ENCODE peak calls at places on chromosomes 16 and 17, in nine cellular contexts. One of them, this sample, is unnamed.
A peak's percentile ranks its signal among the peaks of the same experiment; 100 is the strongest.

GRCh38 chr16:19307587-19308241 is 22.2 kb downstream of the CLEC19A start:
- DNase-seq in IMR-90: no peak
- DNase-seq in choroid plexus epithelial cell: no peak
- DNase-seq in astrocyte of the cerebellum: no peak
- DNase-seq in stimulated activated effector memory CD8-positive, alpha-beta T cell treated with anti-CD3 and anti-CD28 coated beads, Interleukin-12 subunit alpha, Interleukin-12 subunit beta, amount 100 ng/mL, for 72 hours: no peak
- DNase-seq in HTR-8/SVneo: no peak
- DNase-seq in left colon: no peak
- DNase-seq in colonic mucosa: no peak
- DNase-seq in NCI-H1092: no peak
- DNase-seq in this sample: no peak

GRCh38 chr16:19688396-19689024 is 29.5 kb downstream of the KNOP1 start:
- DNase-seq in IMR-90: no peak
- DNase-seq in choroid plexus epithelial cell: no peak
- DNase-seq in astrocyte of the cerebellum: no peak
- DNase-seq in stimulated activated effector memory CD8-positive, alpha-beta T cell treated with anti-CD3 and anti-CD28 coated beads, Interleukin-12 subunit alpha, Interleukin-12 subunit beta, amount 100 ng/mL, for 72 hours: no peak
- DNase-seq in HTR-8/SVneo: no peak
- DNase-seq in left colon: no peak
- DNase-seq in colonic mucosa: no peak
- DNase-seq in NCI-H1092: no peak
- DNase-seq in this sample: no peak

GRCh38 chr17:14833201-14833773 is 431.8 kb downstream of the PMP22 start:
- DNase-seq in IMR-90: peak; percentile 94
- DNase-seq in choroid plexus epithelial cell: peak; percentile 88
- DNase-seq in astrocyte of the cerebellum: peak; percentile 11
- DNase-seq in stimulated activated effector memory CD8-positive, alpha-beta T cell treated with anti-CD3 and anti-CD28 coated beads, Interleukin-12 subunit alpha, Interleukin-12 subunit beta, amount 100 ng/mL, for 72 hours: no peak
- DNase-seq in HTR-8/SVneo: peak; percentile 64
- DNase-seq in left colon: no peak
- DNase-seq in colonic mucosa: no peak
- DNase-seq in NCI-H1092: no peak
- DNase-seq in this sample: no peak

GRCh38 chr17:80883831-80884735 is 107.6 kb upstream of the CHMP6 start:
- DNase-seq in IMR-90: no peak
- DNase-seq in choroid plexus epithelial cell: no peak
- DNase-seq in astrocyte of the cerebellum: no peak
- DNase-seq in stimulated activated effector memory CD8-positive, alpha-beta T cell treated with anti-CD3 and anti-CD28 coated beads, Interleukin-12 subunit alpha, Interleukin-12 subunit beta, amount 100 ng/mL, for 72 hours: no peak
- DNase-seq in HTR-8/SVneo: no peak
- DNase-seq in left colon: no peak
- DNase-seq in colonic mucosa: no peak
- DNase-seq in NCI-H1092: no peak
- DNase-seq in this sample: no peak

GRCh38 chr16:6545329-6545728 is 787.3 kb upstream of the RBFOX1 start:
- DNase-seq in IMR-90: no peak
- DNase-seq in choroid plexus epithelial cell: no peak
- DNase-seq in astrocyte of the cerebellum: no peak
- DNase-seq in stimulated activated effector memory CD8-positive, alpha-beta T cell treated with anti-CD3 and anti-CD28 coated beads, Interleukin-12 subunit alpha, Interleukin-12 subunit beta, amount 100 ng/mL, for 72 hours: no peak
- DNase-seq in HTR-8/SVneo: no peak
- DNase-seq in left colon: no peak
- DNase-seq in colonic mucosa: no peak
- DNase-seq in NCI-H1092: no peak
- DNase-seq in this sample: no peak

GRCh38 chr16:16120044-16120381 is 103.3 kb downstream of the ABCC6 start:
- DNase-seq in IMR-90: no peak
- DNase-seq in choroid plexus epithelial cell: no peak
- DNase-seq in astrocyte of the cerebellum: no peak
- DNase-seq in stimulated activated effector memory CD8-positive, alpha-beta T cell treated with anti-CD3 and anti-CD28 coated beads, Interleukin-12 subunit alpha, Interleukin-12 subunit beta, amount 100 ng/mL, for 72 hours: no peak
- DNase-seq in HTR-8/SVneo: no peak
- DNase-seq in left colon: peak; percentile 32
- DNase-seq in colonic mucosa: peak; percentile 63
- DNase-seq in NCI-H1092: peak; percentile 75
- DNase-seq in this sample: no peak

GRCh38 chr17:36183811-36184765 is 7.7 kb upstream of the TBC1D3B start:
- DNase-seq in IMR-90: no peak
- DNase-seq in choroid plexus epithelial cell: no peak
- DNase-seq in astrocyte of the cerebellum: no peak
- DNase-seq in stimulated activated effector memory CD8-positive, alpha-beta T cell treated with anti-CD3 and anti-CD28 coated beads, Interleukin-12 subunit alpha, Interleukin-12 subunit beta, amount 100 ng/mL, for 72 hours: peak; percentile 55
- DNase-seq in HTR-8/SVneo: no peak
- DNase-seq in left colon: no peak
- DNase-seq in colonic mucosa: no peak
- DNase-seq in NCI-H1092: no peak
- DNase-seq in this sample: no peak

GRCh38 chr16:85329059-85329812 is 217.0 kb upstream of the CIBAR2 start:
- DNase-seq in IMR-90: peak; percentile 41
- DNase-seq in choroid plexus epithelial cell: peak; percentile 65
- DNase-seq in astrocyte of the cerebellum: peak; percentile 29
- DNase-seq in stimulated activated effector memory CD8-positive, alpha-beta T cell treated with anti-CD3 and anti-CD28 coated beads, Interleukin-12 subunit alpha, Interleukin-12 subunit beta, amount 100 ng/mL, for 72 hours: no peak
- DNase-seq in HTR-8/SVneo: no peak
- DNase-seq in left colon: peak; percentile 66
- DNase-seq in colonic mucosa: peak; percentile 73
- DNase-seq in NCI-H1092: peak; percentile 95
- DNase-seq in this sample: no peak

GRCh38 chr17:41665566-41666335 is 22.9 kb upstream of the EIF1 start:
- DNase-seq in IMR-90: peak; percentile 74
- DNase-seq in choroid plexus epithelial cell: peak; percentile 83
- DNase-seq in astrocyte of the cerebellum: no peak
- DNase-seq in stimulated activated effector memory CD8-positive, alpha-beta T cell treated with anti-CD3 and anti-CD28 coated beads, Interleukin-12 subunit alpha, Interleukin-12 subunit beta, amount 100 ng/mL, for 72 hours: peak; percentile 94
- DNase-seq in HTR-8/SVneo: peak; percentile 99
- DNase-seq in left colon: peak; percentile 93
- DNase-seq in colonic mucosa: peak; percentile 92
- DNase-seq in NCI-H1092: peak; percentile 78
- DNase-seq in this sample: peak; percentile 98

GRCh38 chr17:80877095-80877828 is 114.4 kb upstream of the CHMP6 start:
- DNase-seq in IMR-90: no peak
- DNase-seq in choroid plexus epithelial cell: no peak
- DNase-seq in astrocyte of the cerebellum: no peak
- DNase-seq in stimulated activated effector memory CD8-positive, alpha-beta T cell treated with anti-CD3 and anti-CD28 coated beads, Interleukin-12 subunit alpha, Interleukin-12 subunit beta, amount 100 ng/mL, for 72 hours: peak; percentile 87
- DNase-seq in HTR-8/SVneo: no peak
- DNase-seq in left colon: no peak
- DNase-seq in colonic mucosa: no peak
- DNase-seq in NCI-H1092: no peak
- DNase-seq in this sample: peak; percentile 54

GRCh38 chr16:89269805-89270665 is 52.5 kb downstream of the ZNF778 start:
- DNase-seq in IMR-90: no peak
- DNase-seq in choroid plexus epithelial cell: no peak
- DNase-seq in astrocyte of the cerebellum: no peak
- DNase-seq in stimulated activated effector memory CD8-positive, alpha-beta T cell treated with anti-CD3 and anti-CD28 coated beads, Interleukin-12 subunit alpha, Interleukin-12 subunit beta, amount 100 ng/mL, for 72 hours: no peak
- DNase-seq in HTR-8/SVneo: no peak
- DNase-seq in left colon: no peak
- DNase-seq in colonic mucosa: peak; percentile 34
- DNase-seq in NCI-H1092: no peak
- DNase-seq in this sample: no peak

GRCh38 chr17:81004336-81005015 is 12.8 kb downstream of the CHMP6 start:
- DNase-seq in IMR-90: no peak
- DNase-seq in choroid plexus epithelial cell: no peak
- DNase-seq in astrocyte of the cerebellum: no peak
- DNase-seq in stimulated activated effector memory CD8-positive, alpha-beta T cell treated with anti-CD3 and anti-CD28 coated beads, Interleukin-12 subunit alpha, Interleukin-12 subunit beta, amount 100 ng/mL, for 72 hours: peak; percentile 68
- DNase-seq in HTR-8/SVneo: no peak
- DNase-seq in left colon: no peak
- DNase-seq in colonic mucosa: no peak
- DNase-seq in NCI-H1092: no peak
- DNase-seq in this sample: no peak

GRCh38 chr17:58630883-58631522 is 60.8 kb downstream of the TEX14 start:
- DNase-seq in IMR-90: no peak
- DNase-seq in choroid plexus epithelial cell: no peak
- DNase-seq in astrocyte of the cerebellum: no peak
- DNase-seq in stimulated activated effector memory CD8-positive, alpha-beta T cell treated with anti-CD3 and anti-CD28 coated beads, Interleukin-12 subunit alpha, Interleukin-12 subunit beta, amount 100 ng/mL, for 72 hours: peak; percentile 75
- DNase-seq in HTR-8/SVneo: no peak
- DNase-seq in left colon: peak; percentile 34
- DNase-seq in colonic mucosa: peak; percentile 26
- DNase-seq in NCI-H1092: peak; percentile 65
- DNase-seq in this sample: peak; percentile 38

GRCh38 chr16:15879255-15879804 is 9.1 kb downstream of the CEP20 start:
- DNase-seq in IMR-90: peak; percentile 96
- DNase-seq in choroid plexus epithelial cell: peak; percentile 92
- DNase-seq in astrocyte of the cerebellum: peak; percentile 70
- DNase-seq in stimulated activated effector memory CD8-positive, alpha-beta T cell treated with anti-CD3 and anti-CD28 coated beads, Interleukin-12 subunit alpha, Interleukin-12 subunit beta, amount 100 ng/mL, for 72 hours: no peak
- DNase-seq in HTR-8/SVneo: peak; percentile 41
- DNase-seq in left colon: no peak
- DNase-seq in colonic mucosa: no peak
- DNase-seq in NCI-H1092: no peak
- DNase-seq in this sample: no peak

GRCh38 chr17:82920150-82920549 is 80.3 kb upstream of the ZNF750 start:
- DNase-seq in IMR-90: no peak
- DNase-seq in choroid plexus epithelial cell: no peak
- DNase-seq in astrocyte of the cerebellum: no peak
- DNase-seq in stimulated activated effector memory CD8-positive, alpha-beta T cell treated with anti-CD3 and anti-CD28 coated beads, Interleukin-12 subunit alpha, Interleukin-12 subunit beta, amount 100 ng/mL, for 72 hours: no peak
- DNase-seq in HTR-8/SVneo: no peak
- DNase-seq in left colon: no peak
- DNase-seq in colonic mucosa: no peak
- DNase-seq in NCI-H1092: no peak
- DNase-seq in this sample: no peak

GRCh38 chr17:60526726-60527125 is 684 bp upstream of the APPBP2 start:
- DNase-seq in IMR-90: peak; percentile 48
- DNase-seq in choroid plexus epithelial cell: peak; percentile 45
- DNase-seq in astrocyte of the cerebellum: no peak
- DNase-seq in stimulated activated effector memory CD8-positive, alpha-beta T cell treated with anti-CD3 and anti-CD28 coated beads, Interleukin-12 subunit alpha, Interleukin-12 subunit beta, amount 100 ng/mL, for 72 hours: no peak
- DNase-seq in HTR-8/SVneo: no peak
- DNase-seq in left colon: no peak
- DNase-seq in colonic mucosa: no peak
- DNase-seq in NCI-H1092: no peak
- DNase-seq in this sample: no peak

GRCh38 chr16:85210423-85211169 is 98.3 kb upstream of the CIBAR2 start:
- DNase-seq in IMR-90: peak; percentile 92
- DNase-seq in choroid plexus epithelial cell: peak; percentile 70
- DNase-seq in astrocyte of the cerebellum: no peak
- DNase-seq in stimulated activated effector memory CD8-positive, alpha-beta T cell treated with anti-CD3 and anti-CD28 coated beads, Interleukin-12 subunit alpha, Interleukin-12 subunit beta, amount 100 ng/mL, for 72 hours: no peak
- DNase-seq in HTR-8/SVneo: no peak
- DNase-seq in left colon: no peak
- DNase-seq in colonic mucosa: no peak
- DNase-seq in NCI-H1092: no peak
- DNase-seq in this sample: no peak

GRCh38 chr16:70252355-70252988 is 732 bp upstream of the EXOSC6 start:
- DNase-seq in IMR-90: peak; percentile 11
- DNase-seq in choroid plexus epithelial cell: peak; percentile 19
- DNase-seq in astrocyte of the cerebellum: no peak
- DNase-seq in stimulated activated effector memory CD8-positive, alpha-beta T cell treated with anti-CD3 and anti-CD28 coated beads, Interleukin-12 subunit alpha, Interleukin-12 subunit beta, amount 100 ng/mL, for 72 hours: peak; percentile 54
- DNase-seq in HTR-8/SVneo: no peak
- DNase-seq in left colon: no peak
- DNase-seq in colonic mucosa: no peak
- DNase-seq in NCI-H1092: no peak
- DNase-seq in this sample: no peak

GRCh38 chr16:11210260-11210659 is 45.7 kb downstream of the SOCS1 start:
- DNase-seq in IMR-90: no peak
- DNase-seq in choroid plexus epithelial cell: no peak
- DNase-seq in astrocyte of the cerebellum: no peak
- DNase-seq in stimulated activated effector memory CD8-positive, alpha-beta T cell treated with anti-CD3 and anti-CD28 coated beads, Interleukin-12 subunit alpha, Interleukin-12 subunit beta, amount 100 ng/mL, for 72 hours: no peak
- DNase-seq in HTR-8/SVneo: no peak
- DNase-seq in left colon: no peak
- DNase-seq in colonic mucosa: no peak
- DNase-seq in NCI-H1092: no peak
- DNase-seq in this sample: no peak

GRCh38 chr17:76147211-76148014 is 6.4 kb upstream of the FOXJ1 start:
- DNase-seq in IMR-90: peak; percentile 26
- DNase-seq in choroid plexus epithelial cell: peak; percentile 48
- DNase-seq in astrocyte of the cerebellum: no peak
- DNase-seq in stimulated activated effector memory CD8-positive, alpha-beta T cell treated with anti-CD3 and anti-CD28 coated beads, Interleukin-12 subunit alpha, Interleukin-12 subunit beta, amount 100 ng/mL, for 72 hours: no peak
- DNase-seq in HTR-8/SVneo: peak; percentile 59
- DNase-seq in left colon: no peak
- DNase-seq in colonic mucosa: no peak
- DNase-seq in NCI-H1092: peak; percentile 13
- DNase-seq in this sample: no peak

GRCh38 chr16:84650062-84650991 is 2.0 kb downstream of the KLHL36 start:
- DNase-seq in IMR-90: peak; percentile 86
- DNase-seq in choroid plexus epithelial cell: peak; percentile 29
- DNase-seq in astrocyte of the cerebellum: no peak
- DNase-seq in stimulated activated effector memory CD8-positive, alpha-beta T cell treated with anti-CD3 and anti-CD28 coated beads, Interleukin-12 subunit alpha, Interleukin-12 subunit beta, amount 100 ng/mL, for 72 hours: no peak
- DNase-seq in HTR-8/SVneo: no peak
- DNase-seq in left colon: no peak
- DNase-seq in colonic mucosa: no peak
- DNase-seq in NCI-H1092: no peak
- DNase-seq in this sample: no peak

GRCh38 chr17:5413682-5414081 is 5.8 kb downstream of the NUP88 start:
- DNase-seq in IMR-90: peak; percentile 93
- DNase-seq in choroid plexus epithelial cell: peak; percentile 87
- DNase-seq in astrocyte of the cerebellum: peak; percentile 82
- DNase-seq in stimulated activated effector memory CD8-positive, alpha-beta T cell treated with anti-CD3 and anti-CD28 coated beads, Interleukin-12 subunit alpha, Interleukin-12 subunit beta, amount 100 ng/mL, for 72 hours: no peak
- DNase-seq in HTR-8/SVneo: peak; percentile 29
- DNase-seq in left colon: no peak
- DNase-seq in colonic mucosa: peak; percentile 29
- DNase-seq in NCI-H1092: no peak
- DNase-seq in this sample: no peak

GRCh38 chr17:10048951-10049350 is 143.9 kb upstream of the RCVRN start:
- DNase-seq in IMR-90: no peak
- DNase-seq in choroid plexus epithelial cell: no peak
- DNase-seq in astrocyte of the cerebellum: no peak
- DNase-seq in stimulated activated effector memory CD8-positive, alpha-beta T cell treated with anti-CD3 and anti-CD28 coated beads, Interleukin-12 subunit alpha, Interleukin-12 subunit beta, amount 100 ng/mL, for 72 hours: no peak
- DNase-seq in HTR-8/SVneo: no peak
- DNase-seq in left colon: no peak
- DNase-seq in colonic mucosa: no peak
- DNase-seq in NCI-H1092: no peak
- DNase-seq in this sample: no peak

GRCh38 chr17:7851438-7852261 is 3.2 kb upstream of the TMEM88 start:
- DNase-seq in IMR-90: peak; percentile 81
- DNase-seq in choroid plexus epithelial cell: peak; percentile 91
- DNase-seq in astrocyte of the cerebellum: no peak
- DNase-seq in stimulated activated effector memory CD8-positive, alpha-beta T cell treated with anti-CD3 and anti-CD28 coated beads, Interleukin-12 subunit alpha, Interleukin-12 subunit beta, amount 100 ng/mL, for 72 hours: peak; percentile 93
- DNase-seq in HTR-8/SVneo: peak; percentile 89
- DNase-seq in left colon: peak; percentile 95
- DNase-seq in colonic mucosa: peak; percentile 92
- DNase-seq in NCI-H1092: peak; percentile 83
- DNase-seq in this sample: peak; percentile 92

GRCh38 chr17:6491071-6491700 is 46.9 kb downstream of the PIMREG start:
- DNase-seq in IMR-90: no peak
- DNase-seq in choroid plexus epithelial cell: no peak
- DNase-seq in astrocyte of the cerebellum: no peak
- DNase-seq in stimulated activated effector memory CD8-positive, alpha-beta T cell treated with anti-CD3 and anti-CD28 coated beads, Interleukin-12 subunit alpha, Interleukin-12 subunit beta, amount 100 ng/mL, for 72 hours: no peak
- DNase-seq in HTR-8/SVneo: no peak
- DNase-seq in left colon: no peak
- DNase-seq in colonic mucosa: no peak
- DNase-seq in NCI-H1092: no peak
- DNase-seq in this sample: no peak

GRCh38 chr17:2075336-2076056 is 20.6 kb downstream of the HIC1 start:
- DNase-seq in IMR-90: peak; percentile 62
- DNase-seq in choroid plexus epithelial cell: peak; percentile 74
- DNase-seq in astrocyte of the cerebellum: no peak
- DNase-seq in stimulated activated effector memory CD8-positive, alpha-beta T cell treated with anti-CD3 and anti-CD28 coated beads, Interleukin-12 subunit alpha, Interleukin-12 subunit beta, amount 100 ng/mL, for 72 hours: no peak
- DNase-seq in HTR-8/SVneo: no peak
- DNase-seq in left colon: no peak
- DNase-seq in colonic mucosa: peak; percentile 24
- DNase-seq in NCI-H1092: no peak
- DNase-seq in this sample: no peak

GRCh38 chr17:50668025-50668837 is 33.5 kb downstream of the ABCC3 start:
- DNase-seq in IMR-90: peak; percentile 41
- DNase-seq in choroid plexus epithelial cell: peak; percentile 49
- DNase-seq in astrocyte of the cerebellum: no peak
- DNase-seq in stimulated activated effector memory CD8-positive, alpha-beta T cell treated with anti-CD3 and anti-CD28 coated beads, Interleukin-12 subunit alpha, Interleukin-12 subunit beta, amount 100 ng/mL, for 72 hours: no peak
- DNase-seq in HTR-8/SVneo: no peak
- DNase-seq in left colon: no peak
- DNase-seq in colonic mucosa: no peak
- DNase-seq in NCI-H1092: no peak
- DNase-seq in this sample: no peak

GRCh38 chr16:29972500-29972899 is 1.2 kb upstream of the TAOK2 start:
- DNase-seq in IMR-90: no peak
- DNase-seq in choroid plexus epithelial cell: no peak
- DNase-seq in astrocyte of the cerebellum: no peak
- DNase-seq in stimulated activated effector memory CD8-positive, alpha-beta T cell treated with anti-CD3 and anti-CD28 coated beads, Interleukin-12 subunit alpha, Interleukin-12 subunit beta, amount 100 ng/mL, for 72 hours: no peak
- DNase-seq in HTR-8/SVneo: no peak
- DNase-seq in left colon: no peak
- DNase-seq in colonic mucosa: no peak
- DNase-seq in NCI-H1092: no peak
- DNase-seq in this sample: no peak

GRCh38 chr17:76515291-76515949 is 14.2 kb upstream of the RHBDF2 start:
- DNase-seq in IMR-90: peak; percentile 97
- DNase-seq in choroid plexus epithelial cell: peak; percentile 73
- DNase-seq in astrocyte of the cerebellum: peak; percentile 48
- DNase-seq in stimulated activated effector memory CD8-positive, alpha-beta T cell treated with anti-CD3 and anti-CD28 coated beads, Interleukin-12 subunit alpha, Interleukin-12 subunit beta, amount 100 ng/mL, for 72 hours: peak; percentile 91
- DNase-seq in HTR-8/SVneo: no peak
- DNase-seq in left colon: peak; percentile 51
- DNase-seq in colonic mucosa: peak; percentile 62
- DNase-seq in NCI-H1092: no peak
- DNase-seq in this sample: peak; percentile 54

GRCh38 chr17:82358467-82359350 is at the start of gene TEX19:
- DNase-seq in IMR-90: no peak
- DNase-seq in choroid plexus epithelial cell: no peak
- DNase-seq in astrocyte of the cerebellum: no peak
- DNase-seq in stimulated activated effector memory CD8-positive, alpha-beta T cell treated with anti-CD3 and anti-CD28 coated beads, Interleukin-12 subunit alpha, Interleukin-12 subunit beta, amount 100 ng/mL, for 72 hours: no peak
- DNase-seq in HTR-8/SVneo: peak; percentile 44
- DNase-seq in left colon: no peak
- DNase-seq in colonic mucosa: no peak
- DNase-seq in NCI-H1092: no peak
- DNase-seq in this sample: no peak

GRCh38 chr16:71537643-71538042 is 11.4 kb downstream of the CHST4 start:
- DNase-seq in IMR-90: peak; percentile 41
- DNase-seq in choroid plexus epithelial cell: peak; percentile 77
- DNase-seq in astrocyte of the cerebellum: peak; percentile 31
- DNase-seq in stimulated activated effector memory CD8-positive, alpha-beta T cell treated with anti-CD3 and anti-CD28 coated beads, Interleukin-12 subunit alpha, Interleukin-12 subunit beta, amount 100 ng/mL, for 72 hours: peak; percentile 55
- DNase-seq in HTR-8/SVneo: peak; percentile 68
- DNase-seq in left colon: peak; percentile 60
- DNase-seq in colonic mucosa: peak; percentile 44
- DNase-seq in NCI-H1092: peak; percentile 38
- DNase-seq in this sample: no peak

This sample was measured in activated B cell treated with CpG ODN at 0.5 μM for 24 hours.